ENCODE peak calls at places on chromosomes 2 and 18, in ten cellular contexts. J, E, C, X, R, S, K, T, O and V are unnamed samples.

GRCh38 chr2:193156480-193156879 is 961.7 kb upstream of the TMEFF2 start:
- DNase-seq in R (no peak), K (no peak), C (no peak), O (no peak), E (no peak), J (no peak), S (no peak), X (no peak), T (no peak), V (no peak)

GRCh38 chr18:39675916-39676315 is 2110.3 kb upstream of the CELF4 start:
- DNase-seq in R (no peak), K (no peak), E (no peak), O (no peak), J (peak; percentile 70), X (no peak), S (no peak), C (no peak), T (no peak), V (no peak)

GRCh38 chr2:143426296-143426695 is 297.1 kb downstream of the ARHGAP15 start:
- DNase-seq in S (no peak), J (peak; percentile 56), X (no peak), K (no peak), O (peak; percentile 95), C (no peak), R (no peak), E (no peak), T (no peak), V (no peak)

GRCh38 chr18:34397286-34397896 is 172.7 kb upstream of the NOL4 start:
- DNase-seq in T (no peak), E (no peak), K (no peak), J (no peak), C (no peak), O (no peak), S (no peak), R (no peak), X (no peak), V (no peak)

GRCh38 chr18:36628435-36629094 is 200.2 kb downstream of the TPGS2 start:
- DNase-seq in O (peak; percentile 87), J (peak; percentile 73), E (no peak), X (no peak), C (no peak), K (no peak), S (no peak), T (no peak), R (no peak), V (no peak)

GRCh38 chr2:68333009-68333408 is 13.3 kb upstream of the CNRIP1 start:
- DNase-seq in R (no peak), J (no peak), K (no peak), T (no peak), C (no peak), X (no peak), O (no peak), E (no peak), S (no peak), V (no peak)

GRCh38 chr18:6363216-6363615 is 51.5 kb downstream of the L3MBTL4 start:
- DNase-seq in T (no peak), X (no peak), E (no peak), C (no peak), J (no peak), R (no peak), K (peak; percentile 66), O (no peak), S (no peak), V (no peak)

GRCh38 chr2:236715511-236715961 is 145.9 kb downstream of the ACKR3 start:
- DNase-seq in T (no peak), J (peak; percentile 32), C (no peak), X (no peak), R (peak; percentile 46), O (no peak), K (no peak), S (no peak), E (peak; percentile 33), V (peak; percentile 75)

GRCh38 chr2:43033466-43034241 is 192.8 kb downstream of the ZFP36L2 start:
- DNase-seq in R (no peak), K (no peak), S (no peak), O (no peak), E (no peak), X (no peak), J (no peak), T (no peak), C (no peak), V (no peak)

GRCh38 chr18:23662309-23663263 is at the start of gene ANKRD29:
- DNase-seq in C (peak; percentile 53), S (peak; percentile 52), O (no peak), J (peak; percentile 41), R (no peak), E (peak; percentile 42), T (no peak), X (peak; percentile 80), K (no peak), V (peak; percentile 61)

GRCh38 chr18:22346342-22346967 is 71.3 kb downstream of the CTAGE1 start:
- DNase-seq in S (peak; percentile 59), K (no peak), R (no peak), C (peak; percentile 83), J (peak; percentile 84), O (peak; percentile 83), X (no peak), E (peak; percentile 88), T (no peak), V (no peak)

GRCh38 chr2:121650554-121650930 is 1.3 kb upstream of the CLASP1 start:
- DNase-seq in X (peak; percentile 73), C (no peak), J (peak; percentile 25), R (no peak), O (peak; percentile 18), K (no peak), S (peak; percentile 27), T (no peak), E (peak; percentile 19), V (no peak)

GRCh38 chr2:203733683-203734082 is 27.2 kb downstream of the CD28 start:
- DNase-seq in E (no peak), C (no peak), O (no peak), T (no peak), R (no peak), S (no peak), K (no peak), J (no peak), X (no peak), V (no peak)

GRCh38 chr2:54212456-54212855 is 43.6 kb downstream of the TSPYL6 start:
- DNase-seq in J (peak; percentile 94), S (no peak), E (no peak), R (no peak), C (no peak), O (peak; percentile 96), K (no peak), X (no peak), T (no peak), V (no peak)

GRCh38 chr2:27489118-27489497 is 435 bp downstream of the IFT172 start:
- DNase-seq in K (no peak), S (no peak), E (peak; percentile 26), O (peak; percentile 21), X (no peak), J (peak; percentile 39), T (no peak), R (no peak), C (no peak), V (peak; percentile 56)

GRCh38 chr2:190335225-190335559 is 8.2 kb upstream of the INPP1 start:
- DNase-seq in X (no peak), J (no peak), O (no peak), E (no peak), T (no peak), R (no peak), S (no peak), K (no peak), C (no peak), V (no peak)

GRCh38 chr2:220224711-220225519 is 597.5 kb downstream of the SLC4A3 start:
- DNase-seq in T (no peak), K (no peak), O (peak; percentile 89), J (peak; percentile 38), E (no peak), R (no peak), C (no peak), X (no peak), S (no peak), V (no peak)

GRCh38 chr2:233252227-233252626 is 754 bp downstream of the ATG16L1 start:
- DNase-seq in K (no peak), O (no peak), C (no peak), S (no peak), X (no peak), T (no peak), J (no peak), R (no peak), E (no peak), V (peak; percentile 42)

GRCh38 chr2:104447831-104448434 is 406.0 kb upstream of the POU3F3 start:
- DNase-seq in O (no peak), S (no peak), K (no peak), E (no peak), T (no peak), R (no peak), J (no peak), X (no peak), C (no peak), V (no peak)
- TF ChIP-seq CTCF in O (no peak), S (no peak), K (no peak), E (no peak), T (no peak), R (no peak), J (no peak), X (peak; percentile 70), C (no peak), V (no peak)

DNA sequence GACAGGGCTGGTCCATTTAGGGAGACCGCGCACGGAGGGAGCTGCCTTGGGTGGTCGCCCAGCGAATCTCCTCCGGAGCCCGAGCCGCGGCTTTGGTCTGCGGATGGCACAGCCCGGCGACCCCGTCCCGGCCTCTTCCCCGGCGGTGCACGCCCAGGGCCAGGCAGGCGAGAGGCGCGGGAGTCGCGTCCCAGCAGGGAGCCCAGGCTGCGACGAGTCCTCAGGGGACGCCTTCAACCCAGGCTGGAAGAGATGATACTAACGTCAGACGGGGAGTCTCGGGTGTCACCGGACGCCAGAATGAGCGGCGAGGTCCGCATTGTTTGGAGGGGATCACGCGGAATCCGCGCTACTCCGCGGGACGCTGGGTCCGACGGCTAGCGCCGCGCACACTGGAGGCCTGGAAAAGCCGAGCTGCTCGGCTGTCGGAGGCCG is 909 bp upstream of the CRACDL start:
- DNase-seq in O (no peak), J (no peak), X (peak; percentile 83), R (no peak), E (no peak), T (no peak), K (no peak), S (no peak), C (no peak), V (no peak)
- H3K4me3 ChIP-seq in O (no peak overlapping the region), J (no peak overlapping the region), X (peak overlapping the region; percentile 76), R (peak overlapping the region; percentile 15), E (peak overlapping the region; percentile 34), T (peak overlapping the region; percentile 67), K (no peak overlapping the region), S (peak overlapping the region; percentile 12), C (peak overlapping the region; percentile 49), V (no peak overlapping the region)

GRCh38 chr2:222424729-222425671 is 657 bp downstream of the SGPP2 start:
- DNase-seq in R (no peak), S (no peak), J (peak; percentile 20), K (no peak), T (no peak), C (no peak), X (peak; percentile 69), O (no peak), E (peak; percentile 52), V (no peak)
- H3K27ac ChIP-seq in R (no peak overlapping the region), S (no peak overlapping the region), J (peak overlapping the region; percentile 90), K (peak overlapping the region; percentile 79), T (peak overlapping the region; percentile 87), C (no peak overlapping the region), X (no peak overlapping the region), O (no peak overlapping the region), E (peak overlapping the region; percentile 86), V (no peak overlapping the region)

DNA sequence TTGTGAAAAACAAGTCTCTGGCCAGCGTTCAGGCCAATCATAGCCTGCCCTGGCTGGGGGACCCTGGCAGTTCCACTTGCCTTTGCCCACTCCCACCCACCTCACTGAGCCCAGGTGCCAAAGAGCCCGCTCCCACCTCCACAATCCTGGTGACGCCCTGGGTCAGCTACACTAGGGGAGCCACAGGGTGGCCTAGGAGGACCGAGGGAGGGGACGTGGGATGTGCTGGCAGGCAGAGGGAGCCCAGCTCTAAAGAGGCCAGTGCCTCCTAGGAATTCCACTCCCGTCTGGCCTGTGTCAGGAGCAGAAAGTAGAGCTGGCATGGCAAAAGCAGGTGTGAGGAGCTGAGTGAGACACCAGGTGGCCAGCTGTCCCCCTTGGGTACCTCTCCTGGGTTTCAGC is 49.3 kb downstream of the TNS1 start:
- DNase-seq in X (no peak), T (peak; percentile 75), C (peak; percentile 41), R (peak; percentile 14), S (no peak), E (no peak), J (no peak), K (no peak), O (no peak), V (peak; percentile 56)
- TF ChIP-seq CTCF in X (no peak), T (no peak), C (no peak), R (peak; percentile 10), S (no peak), E (no peak), J (no peak), K (no peak), O (no peak), V (peak; percentile 24)